ENCODE peak calls at places on chromosome 10, in ten cellular contexts. G is effector memory CD8-positive, alpha-beta T cell; U is GM10248; W is M059J; C is fibroblast of lung; F is WTC11; N is EL; D is cardiac muscle cell; J is Right ventricle myocardium superior; R is SK-N-SH. P is an unnamed sample.

GRCh38 chr10:113454341-113455061 is 98.4 kb upstream of the HABP2 start:
- DNase-seq in G (no peak), U (peak; percentile 46), W (no peak), C (peak; percentile 16), F (peak; percentile 84), N (peak; percentile 24), D (peak; percentile 58), J (peak; percentile 69), R (peak; percentile 69), P (no peak)

GRCh38 chr10:43371418-43371817 is at the start of gene FXYD4:
- DNase-seq in G (no peak), U (no peak), W (no peak), C (no peak), F (no peak), N (no peak), D (no peak), J (no peak), R (no peak), P (no peak)

GRCh38 chr10:17229016-17229716 is 1.1 kb downstream of the VIM start:
- DNase-seq in G (peak; percentile 81), U (peak; percentile 39), W (peak; percentile 79), C (peak; percentile 90), F (peak; percentile 34), N (peak; percentile 93), D (peak; percentile 91), J (peak; percentile 95), R (peak; percentile 85), P (peak; percentile 92)

GRCh38 chr10:79293841-79294705 is 53.2 kb upstream of the PPIF start:
- DNase-seq in G (no peak), U (no peak), W (peak; percentile 56), C (peak; percentile 56), F (no peak), N (peak; percentile 62), D (no peak), J (peak; percentile 71), R (no peak), P (peak; percentile 72)

GRCh38 chr10:93074137-93074596 is 474 bp downstream of the CYP26A1 start:
- DNase-seq in G (no peak), U (no peak), W (peak; percentile 24), C (no peak), F (peak; percentile 65), N (peak; percentile 44), D (no peak), J (no peak), R (peak; percentile 71), P (no peak)

GRCh38 chr10:94216201-94216600 is 146.5 kb downstream of the NOC3L start:
- DNase-seq in G (no peak), U (no peak), W (no peak), C (no peak), F (no peak), N (no peak), D (no peak), J (no peak), R (no peak), P (no peak)

GRCh38 chr10:78779339-78779955 is 289.3 kb upstream of the ZMIZ1 start:
- DNase-seq in G (no peak), U (no peak), W (peak; percentile 87), C (peak; percentile 32), F (no peak), N (peak; percentile 18), D (no peak), J (no peak), R (no peak), P (no peak)

GRCh38 chr10:82981137-82981723 is 1106.2 kb downstream of the NRG3 start:
- DNase-seq in G (no peak), U (no peak), W (peak; percentile 40), C (peak; percentile 90), F (no peak), N (peak; percentile 46), D (no peak), J (no peak), R (no peak), P (peak; percentile 32)

GRCh38 chr10:119129721-119130120 is 25.8 kb downstream of the DENND10 start:
- DNase-seq in G (no peak), U (no peak), W (no peak), C (no peak), F (no peak), N (no peak), D (no peak), J (no peak), R (no peak), P (no peak)

GRCh38 chr10:89138755-89139154 is 68.4 kb downstream of the CH25H start:
- DNase-seq in G (no peak), U (no peak), W (no peak), C (no peak), F (no peak), N (no peak), D (no peak), J (no peak), R (no peak), P (no peak)

GRCh38 chr10:31644931-31645633 is 283.5 kb downstream of the ARHGAP12 start:
- DNase-seq in G (no peak), U (no peak), W (peak; percentile 61), C (peak; percentile 60), F (no peak), N (peak; percentile 13), D (no peak), J (no peak), R (no peak), P (peak; percentile 35)

GRCh38 chr10:113086282-113086681 is 136.2 kb downstream of the TCF7L2 start:
- DNase-seq in G (no peak), U (no peak), W (peak; percentile 62), C (peak; percentile 23), F (no peak), N (peak; percentile 14), D (no peak), J (no peak), R (no peak), P (no peak)

GRCh38 chr10:71795248-71795647 is 21.9 kb upstream of the VSIR start:
- DNase-seq in G (no peak), U (peak; percentile 50), W (peak; percentile 20), C (peak; percentile 18), F (peak; percentile 58), N (no peak), D (peak; percentile 77), J (peak; percentile 40), R (no peak), P (no peak)

GRCh38 chr10:79314761-79315601 is 32.3 kb upstream of the PPIF start:
- DNase-seq in G (no peak), U (no peak), W (peak; percentile 46), C (no peak), F (no peak), N (no peak), D (no peak), J (peak; percentile 36), R (no peak), P (no peak)

GRCh38 chr10:117405730-117406129 is 30.5 kb upstream of the PDZD8 start:
- DNase-seq in G (no peak), U (no peak), W (no peak), C (no peak), F (no peak), N (no peak), D (no peak), J (no peak), R (no peak), P (no peak)

GRCh38 chr10:8037941-8038894 is 16.3 kb upstream of the GATA3 start:
- DNase-seq in G (peak; percentile 10), U (peak; percentile 29), W (no peak), C (no peak), F (no peak), N (no peak), D (no peak), J (no peak), R (no peak), P (no peak)

GRCh38 chr10:63711866-63712716 is 190.9 kb downstream of the REEP3 start:
- DNase-seq in G (no peak), U (no peak), W (peak; percentile 99), C (peak; percentile 96), F (no peak), N (peak; percentile 98), D (no peak), J (peak; percentile 95), R (peak; percentile 82), P (peak; percentile 97)

GRCh38 chr10:72316748-72317435 is 37.8 kb downstream of the DNAJB12 start:
- DNase-seq in G (no peak), U (no peak), W (no peak), C (no peak), F (no peak), N (no peak), D (no peak), J (peak; percentile 82), R (peak; percentile 79), P (no peak)

GRCh38 chr10:74292871-74293427 is 141.9 kb downstream of the ADK start:
- DNase-seq in G (no peak), U (no peak), W (peak; percentile 87), C (peak; percentile 94), F (no peak), N (peak; percentile 69), D (peak; percentile 11), J (no peak), R (no peak), P (peak; percentile 52)

GRCh38 chr10:112953075-112953501 is 3.0 kb downstream of the TCF7L2 start:
- DNase-seq in G (no peak), U (no peak), W (no peak), C (peak; percentile 48), F (peak; percentile 39), N (peak; percentile 51), D (peak; percentile 59), J (peak; percentile 55), R (no peak), P (no peak)

GRCh38 chr10:62430881-62431280 is 56.7 kb downstream of the ZNF365 start:
- DNase-seq in G (no peak), U (no peak), W (peak; percentile 12), C (no peak), F (no peak), N (no peak), D (no peak), J (no peak), R (no peak), P (no peak)